ENCODE peak calls at places on chromosomes 4 and X, in five cellular contexts. X, S, P, T and B are unnamed samples.

GRCh38 chr4:128349921-128350320 is 62.3 kb upstream of the PGRMC2 start:
- DNase-seq in X (peak), S (no peak), P (no peak), T (no peak), B (no peak)

GRCh38 chr4:154485127-154485773 is 6.3 kb downstream of the DCHS2 start:
- DNase-seq in X (no peak), S (no peak), P (no peak), T (no peak), B (no peak)

GRCh38 chrX:154602226-154602625 is 16.9 kb downstream of the CTAG1B start:
- DNase-seq in X (no peak), S (no peak), P (no peak), T (no peak), B (no peak)

GRCh38 chr4:6991771-6992557 is 51.2 kb upstream of the TADA2B start:
- DNase-seq in X (peak), S (peak), P (no peak), T (no peak), B (no peak)

GRCh38 chr4:100907465-100908454 is 389.9 kb upstream of the EMCN start:
- DNase-seq in X (no peak), S (peak), P (no peak), T (no peak), B (no peak)

GRCh38 chr4:3836802-3837601 is 70.8 kb downstream of the ADRA2C start:
- DNase-seq in X (no peak), S (peak), P (no peak), T (no peak), B (no peak)

GRCh38 chr4:6465985-6466384 is 6.4 kb downstream of the PPP2R2C start:
- DNase-seq in X (no peak), S (peak), P (no peak), T (no peak), B (no peak)

GRCh38 chr4:129446074-129446473 is 350.1 kb downstream of the C4orf33 start:
- DNase-seq in X (no peak), S (no peak), P (no peak), T (no peak), B (no peak)

GRCh38 chr4:22019676-22020075 is 71.1 kb upstream of the KCNIP4 start:
- DNase-seq in X (no peak), S (no peak), P (no peak), T (no peak), B (no peak)

GRCh38 chr4:111046811-111047210 is 423.9 kb upstream of the PITX2 start:
- DNase-seq in X (no peak), S (peak), P (no peak), T (no peak), B (no peak)